ENCODE peak calls at places on chromosome 9, in six cellular contexts. One of them, this sample, is unnamed.

GRCh38 chr9:124771867-124772621 is 933 bp upstream of the NR6A1 start:
- DNase-seq in GM12891: no peak
- DNase-seq in K562: peak
- DNase-seq in HepG2: peak
- DNase-seq in H1: peak
- DNase-seq in GM12878: no peak
- DNase-seq in this sample: no peak

GRCh38 chr9:103660830-103661229 is 433.3 kb upstream of the SMC2 start:
- DNase-seq in GM12891: no peak
- DNase-seq in K562: peak
- DNase-seq in HepG2: no peak
- DNase-seq in H1: no peak
- DNase-seq in GM12878: no peak
- DNase-seq in this sample: no peak

GRCh38 chr9:82829818-82830217 is 233.1 kb downstream of the RASEF start:
- DNase-seq in GM12891: no peak
- DNase-seq in K562: no peak
- DNase-seq in HepG2: no peak
- DNase-seq in H1: no peak
- DNase-seq in GM12878: no peak
- DNase-seq in this sample: no peak

GRCh38 chr9:7298123-7298522 is 501.5 kb downstream of the DMAC1 start:
- DNase-seq in GM12891: peak
- DNase-seq in K562: no peak
- DNase-seq in HepG2: no peak
- DNase-seq in H1: no peak
- DNase-seq in GM12878: peak
- DNase-seq in this sample: peak

GRCh38 chr9:120655005-120655622 is 59.2 kb downstream of the MEGF9 start:
- DNase-seq in GM12891: no peak
- DNase-seq in K562: no peak
- DNase-seq in HepG2: no peak
- DNase-seq in H1: no peak
- DNase-seq in GM12878: no peak
- DNase-seq in this sample: no peak

GRCh38 chr9:34654317-34655083 is 2.5 kb downstream of the IL11RA start:
- DNase-seq in GM12891: no peak
- DNase-seq in K562: no peak
- DNase-seq in HepG2: no peak
- DNase-seq in H1: no peak
- DNase-seq in GM12878: no peak
- DNase-seq in this sample: no peak

GRCh38 chr9:93683331-93684134 is 107.1 kb downstream of the PHF2 start:
- DNase-seq in GM12891: no peak
- DNase-seq in K562: no peak
- DNase-seq in HepG2: no peak
- DNase-seq in H1: peak
- DNase-seq in GM12878: no peak
- DNase-seq in this sample: no peak

GRCh38 chr9:128928624-128929023 is 7.8 kb downstream of the PHYHD1 start:
- DNase-seq in GM12891: no peak
- DNase-seq in K562: no peak
- DNase-seq in HepG2: no peak
- DNase-seq in H1: no peak
- DNase-seq in GM12878: no peak
- DNase-seq in this sample: no peak

GRCh38 chr9:132547436-132547835 is 35.0 kb upstream of the BARHL1 start:
- DNase-seq in GM12891: no peak
- DNase-seq in K562: no peak
- DNase-seq in HepG2: no peak
- DNase-seq in H1: no peak
- DNase-seq in GM12878: no peak
- DNase-seq in this sample: no peak

GRCh38 chr9:137416563-137417151 is 6.3 kb downstream of the EXD3 start:
- DNase-seq in GM12891: no peak
- DNase-seq in K562: no peak
- DNase-seq in HepG2: no peak
- DNase-seq in H1: no peak
- DNase-seq in GM12878: no peak
- DNase-seq in this sample: no peak

GRCh38 chr9:117548556-117548955 is 133.7 kb upstream of the ASTN2 start:
- DNase-seq in GM12891: no peak
- DNase-seq in K562: no peak
- DNase-seq in HepG2: no peak
- DNase-seq in H1: no peak
- DNase-seq in GM12878: no peak
- DNase-seq in this sample: no peak

GRCh38 chr9:77449177-77450092 is 198.7 kb downstream of the GNA14 start:
- DNase-seq in GM12891: no peak
- DNase-seq in K562: no peak
- DNase-seq in HepG2: no peak
- DNase-seq in H1: no peak
- DNase-seq in GM12878: no peak
- DNase-seq in this sample: no peak

GRCh38 chr9:69036319-69036718 is 767 bp downstream of the FXN start:
- DNase-seq in GM12891: no peak
- DNase-seq in K562: peak
- DNase-seq in HepG2: peak
- DNase-seq in H1: no peak
- DNase-seq in GM12878: no peak
- DNase-seq in this sample: no peak

GRCh38 chr9:113602126-113603119 is 138.9 kb downstream of the RGS3 start:
- DNase-seq in GM12891: peak
- DNase-seq in K562: peak
- DNase-seq in HepG2: peak
- DNase-seq in H1: peak
- DNase-seq in GM12878: no peak
- DNase-seq in this sample: peak

GRCh38 chr9:72733896-72734295 is 212.5 kb downstream of the TMC1 start:
- DNase-seq in GM12891: no peak
- DNase-seq in K562: no peak
- DNase-seq in HepG2: no peak
- DNase-seq in H1: no peak
- DNase-seq in GM12878: no peak
- DNase-seq in this sample: no peak

GRCh38 chr9:2486988-2487387 is 134.6 kb upstream of the VLDLR start:
- DNase-seq in GM12891: no peak
- DNase-seq in K562: no peak
- DNase-seq in HepG2: no peak
- DNase-seq in H1: no peak
- DNase-seq in GM12878: no peak
- DNase-seq in this sample: no peak

GRCh38 chr9:19988281-19988680 is 199.4 kb upstream of the SLC24A2 start:
- DNase-seq in GM12891: no peak
- DNase-seq in K562: no peak
- DNase-seq in HepG2: no peak
- DNase-seq in H1: no peak
- DNase-seq in GM12878: no peak
- DNase-seq in this sample: no peak

GRCh38 chr9:81819859-81820546 is 108.2 kb upstream of the SPATA31D4 start:
- DNase-seq in GM12891: no peak
- DNase-seq in K562: no peak
- DNase-seq in HepG2: no peak
- DNase-seq in H1: no peak
- DNase-seq in GM12878: no peak
- DNase-seq in this sample: no peak

GRCh38 chr9:94900222-94901018 is 173.9 kb downstream of the AOPEP start:
- DNase-seq in GM12891: no peak
- DNase-seq in K562: no peak
- DNase-seq in HepG2: no peak
- DNase-seq in H1: peak
- DNase-seq in GM12878: no peak
- DNase-seq in this sample: no peak

GRCh38 chr9:121169094-121169601 is 32.5 kb downstream of the RAB14 start:
- DNase-seq in GM12891: no peak
- DNase-seq in K562: no peak
- DNase-seq in HepG2: peak
- DNase-seq in H1: no peak
- DNase-seq in GM12878: no peak
- DNase-seq in this sample: no peak

GRCh38 chr9:109652971-109653370 is 127.0 kb upstream of the PALM2AKAP2 start:
- DNase-seq in GM12891: no peak
- DNase-seq in K562: no peak
- DNase-seq in HepG2: peak
- DNase-seq in H1: no peak
- DNase-seq in GM12878: no peak
- DNase-seq in this sample: no peak

GRCh38 chr9:91162311-91162710 is 199.4 kb downstream of the AUH start:
- DNase-seq in GM12891: no peak
- DNase-seq in K562: peak
- DNase-seq in HepG2: no peak
- DNase-seq in H1: no peak
- DNase-seq in GM12878: no peak
- DNase-seq in this sample: no peak

GRCh38 chr9:86700601-86701000 is 246.7 kb downstream of the GAS1 start:
- DNase-seq in GM12891: no peak
- DNase-seq in K562: no peak
- DNase-seq in HepG2: no peak
- DNase-seq in H1: no peak
- DNase-seq in GM12878: no peak
- DNase-seq in this sample: no peak

GRCh38 chr9:134641989-134642384 is 384 bp downstream of the COL5A1 start:
- DNase-seq in GM12891: no peak
- DNase-seq in K562: no peak
- DNase-seq in HepG2: no peak
- DNase-seq in H1: no peak
- DNase-seq in GM12878: no peak
- DNase-seq in this sample: no peak

GRCh38 chr9:134642385-134643181 is 980 bp downstream of the COL5A1 start:
- DNase-seq in GM12891: no peak
- DNase-seq in K562: no peak
- DNase-seq in HepG2: no peak
- DNase-seq in H1: peak
- DNase-seq in GM12878: no peak
- DNase-seq in this sample: no peak

GRCh38 chr9:134639994-134640393 is 1.6 kb upstream of the COL5A1 start:
- DNase-seq in GM12891: no peak
- DNase-seq in K562: no peak
- DNase-seq in HepG2: no peak
- DNase-seq in H1: no peak
- DNase-seq in GM12878: no peak
- DNase-seq in this sample: no peak

GRCh38 chr9:134640491-134641172 is 971 bp upstream of the COL5A1 start:
- DNase-seq in GM12891: no peak
- DNase-seq in K562: no peak
- DNase-seq in HepG2: no peak
- DNase-seq in H1: no peak
- DNase-seq in GM12878: no peak
- DNase-seq in this sample: no peak

DNA sequence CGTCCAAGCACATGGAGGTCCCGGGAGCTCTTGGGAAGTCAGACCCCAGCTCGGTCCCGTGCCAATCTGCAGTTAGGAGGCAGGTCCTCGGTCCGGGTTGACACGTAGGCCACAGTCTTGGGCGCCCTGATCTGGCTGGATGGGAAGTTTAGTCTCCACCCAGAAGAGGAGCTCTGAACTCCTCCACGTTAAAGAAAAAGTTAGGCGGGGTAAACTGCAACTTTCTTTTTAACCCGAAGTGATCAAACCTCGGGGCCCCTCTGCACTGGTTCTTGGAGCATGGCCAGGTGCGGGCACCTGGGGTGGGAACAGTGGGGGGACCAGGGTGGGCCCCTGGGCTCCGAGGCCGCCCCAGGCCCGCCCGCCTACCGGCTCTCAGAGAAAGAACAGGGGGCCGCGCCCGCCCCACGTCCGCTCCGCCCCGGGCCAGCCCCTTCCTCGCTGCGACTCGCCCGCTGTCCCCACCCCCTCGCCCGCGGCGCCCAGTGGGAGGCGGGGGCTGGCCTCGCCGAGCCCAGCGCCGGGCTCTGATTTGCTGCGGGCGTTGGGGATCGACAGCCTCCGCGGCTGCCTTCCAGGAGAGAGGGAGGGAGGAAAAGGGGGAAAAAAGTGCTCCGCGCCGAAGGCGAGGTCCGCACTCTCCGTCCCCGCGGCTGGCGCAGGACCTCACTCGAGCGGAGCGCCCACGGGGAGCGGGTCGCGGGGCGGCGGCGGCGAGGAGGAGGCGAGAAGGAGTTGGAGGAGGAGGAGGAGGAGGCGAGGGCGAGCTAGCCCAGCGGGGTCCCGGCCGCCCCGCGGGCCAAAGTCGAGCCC is at the start of gene COL5A1:
- DNase-seq in GM12891: no peak
- DNase-seq in K562: peak
- DNase-seq in HepG2: no peak
- DNase-seq in H1: peak
- DNase-seq in GM12878: no peak
- DNase-seq in this sample: no peak
- TF ChIP-seq POLR2A in GM12891: no peak
- TF ChIP-seq POLR2A in K562: no peak
- TF ChIP-seq POLR2A in HepG2: no peak
- TF ChIP-seq POLR2A in H1: no peak
- TF ChIP-seq POLR2A in GM12878: no peak
- TF ChIP-seq POLR2A in this sample: no peak

DNA sequence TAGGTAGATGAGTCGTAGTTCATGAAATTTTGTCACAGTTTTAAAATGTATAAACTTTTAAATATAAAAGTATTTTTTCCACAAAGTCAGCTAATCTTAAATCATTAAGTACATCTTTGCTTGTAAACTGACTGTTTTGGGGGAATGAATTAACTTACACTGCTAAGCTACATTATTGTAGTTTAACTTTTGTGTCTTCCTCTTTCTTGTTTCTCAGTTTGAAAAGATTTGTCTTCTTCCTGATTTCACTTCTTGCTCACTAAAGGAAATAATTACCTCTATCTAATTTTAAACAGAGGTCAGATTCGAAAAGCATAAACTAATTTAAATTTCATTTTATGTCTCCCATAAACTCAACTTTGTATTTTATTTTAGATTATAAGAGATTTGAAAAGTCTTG is 5.7 kb downstream of the NIPSNAP3B start:
- DNase-seq in GM12891: no peak
- DNase-seq in K562: no peak
- DNase-seq in HepG2: no peak
- DNase-seq in H1: no peak
- DNase-seq in GM12878: no peak
- DNase-seq in this sample: no peak
- TF ChIP-seq POLR2AphosphoS5 in GM12891: no peak
- TF ChIP-seq POLR2AphosphoS5 in K562: no peak
- TF ChIP-seq POLR2AphosphoS5 in HepG2: no peak
- TF ChIP-seq POLR2AphosphoS5 in H1: no peak
- TF ChIP-seq POLR2AphosphoS5 in GM12878: no peak
- TF ChIP-seq POLR2AphosphoS5 in this sample: no peak

GRCh38 chr9:35705836-35706430 is 16.2 kb upstream of the TPM2 start:
- DNase-seq in GM12891: no peak
- DNase-seq in K562: no peak
- DNase-seq in HepG2: no peak
- DNase-seq in H1: no peak
- DNase-seq in GM12878: no peak
- DNase-seq in this sample: no peak
- TF ChIP-seq TAF1 in GM12891: no peak
- TF ChIP-seq TAF1 in K562: no peak
- TF ChIP-seq TAF1 in HepG2: no peak
- TF ChIP-seq TAF1 in H1: no peak
- TF ChIP-seq TAF1 in GM12878: no peak
- TF ChIP-seq TAF1 in this sample: no peak

DNA sequence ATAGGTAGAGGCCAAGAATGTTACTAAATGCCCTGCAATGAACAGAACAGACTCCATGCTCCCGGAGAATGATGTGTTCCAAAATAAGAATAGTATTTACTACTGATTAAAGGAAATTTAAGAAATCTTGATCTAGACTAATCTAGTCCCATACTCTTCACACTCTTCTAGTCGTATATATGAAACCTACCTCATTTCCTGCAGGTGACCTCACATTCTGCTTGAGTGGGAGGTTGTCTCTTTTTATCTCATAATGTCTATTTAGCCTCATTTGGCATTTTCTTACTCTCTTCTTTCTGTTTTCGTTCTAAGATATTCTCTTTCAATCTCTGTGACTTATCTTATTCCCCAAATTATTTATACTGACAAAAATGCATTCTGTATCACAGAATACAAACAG is 9.2 kb upstream of the SHOC1 start:
- DNase-seq in GM12891: peak
- DNase-seq in K562: no peak
- DNase-seq in HepG2: no peak
- DNase-seq in H1: no peak
- DNase-seq in GM12878: no peak
- DNase-seq in this sample: no peak
- TF ChIP-seq POLR2A in GM12891: no peak
- TF ChIP-seq POLR2A in K562: no peak
- TF ChIP-seq POLR2A in HepG2: no peak
- TF ChIP-seq POLR2A in H1: no peak
- TF ChIP-seq POLR2A in GM12878: no peak
- TF ChIP-seq POLR2A in this sample: no peak